ENCODE peak calls at places on chromosome 5, in seven cellular contexts. O is amygdala, M is HT1080, Z is putamen, L is psoas muscle, E is tibial nerve, D is glomerular endothelial cell. K is an unnamed sample.

GRCh38 chr5:67095346-67095871 is 101.2 kb downstream of the CD180 start:
- DNase-seq in O (no peak), M (no peak), Z (peak; percentile 57), L (peak; percentile 82), E (peak; percentile 54), D (no peak), K (peak; percentile 75)

GRCh38 chr5:75461679-75462078 is 49.8 kb downstream of the CERT1 start:
- DNase-seq in O (no peak), M (peak; percentile 68), Z (no peak), L (no peak), E (no peak), D (no peak), K (no peak)

GRCh38 chr5:178590141-178590923 is at the start of gene COL23A1:
- DNase-seq in O (peak; percentile 74), M (no peak), Z (no peak), L (peak; percentile 81), E (no peak), D (peak; percentile 16), K (peak; percentile 27)

GRCh38 chr5:177133119-177133844 is at the start of gene NSD1:
- DNase-seq in O (peak; percentile 88), M (no peak), Z (peak; percentile 94), L (peak; percentile 95), E (peak; percentile 83), D (no peak), K (peak; percentile 95)

GRCh38 chr5:41194339-41194738 is 19.0 kb downstream of the C6 start:
- DNase-seq in O (no peak), M (no peak), Z (no peak), L (no peak), E (no peak), D (no peak), K (no peak)

GRCh38 chr5:31990296-31990695 is 183.8 kb downstream of the GOLPH3 start:
- DNase-seq in O (no peak), M (no peak), Z (no peak), L (no peak), E (no peak), D (no peak), K (no peak)

GRCh38 chr5:34656001-34656699 is at the start of gene RAI14:
- DNase-seq in O (peak; percentile 68), M (peak; percentile 84), Z (peak; percentile 75), L (peak; percentile 79), E (peak; percentile 64), D (no peak), K (peak; percentile 68)

GRCh38 chr5:158543539-158544387 is 556.0 kb downstream of the EBF1 start:
- DNase-seq in O (no peak), M (peak; percentile 20), Z (no peak), L (no peak), E (no peak), D (no peak), K (peak; percentile 4)

GRCh38 chr5:1660511-1660910 is 136.8 kb upstream of the LPCAT1 start:
- DNase-seq in O (no peak), M (no peak), Z (no peak), L (peak; percentile 21), E (no peak), D (no peak), K (no peak)

GRCh38 chr5:167798427-167798826 is 493.0 kb upstream of the WWC1 start:
- DNase-seq in O (no peak), M (no peak), Z (no peak), L (no peak), E (no peak), D (no peak), K (peak; percentile 26)

GRCh38 chr5:14715481-14715880 is 51.0 kb downstream of the OTULIN start:
- DNase-seq in O (no peak), M (no peak), Z (no peak), L (no peak), E (no peak), D (no peak), K (no peak)

GRCh38 chr5:147576646-147577535 is 67.0 kb upstream of the DPYSL3 start:
- DNase-seq in O (no peak), M (peak; percentile 42), Z (no peak), L (peak; percentile 78), E (peak; percentile 63), D (no peak), K (no peak)

GRCh38 chr5:177117441-177118045 is 16.0 kb upstream of the NSD1 start:
- DNase-seq in O (no peak), M (no peak), Z (no peak), L (peak; percentile 46), E (no peak), D (no peak), K (no peak)

GRCh38 chr5:132226516-132227234 is 978 bp downstream of the P4HA2 start:
- DNase-seq in O (no peak), M (no peak), Z (no peak), L (no peak), E (no peak), D (no peak), K (no peak)

GRCh38 chr5:143886621-143887301 is 74.8 kb downstream of the HMHB1 start:
- DNase-seq in O (no peak), M (no peak), Z (peak; percentile 55), L (no peak), E (no peak), D (no peak), K (peak; percentile 59)

GRCh38 chr5:109329296-109330252 is 80.2 kb downstream of the PJA2 start:
- DNase-seq in O (no peak), M (peak; percentile 47), Z (no peak), L (no peak), E (no peak), D (no peak), K (no peak)

GRCh38 chr5:132363431-132364112 is 5.9 kb upstream of the SLC22A5 start:
- DNase-seq in O (no peak), M (peak; percentile 86), Z (no peak), L (no peak), E (no peak), D (peak; percentile 39), K (no peak)

GRCh38 chr5:177529247-177529901 is 12.6 kb upstream of the DDX41 start:
- DNase-seq in O (no peak), M (no peak), Z (no peak), L (no peak), E (no peak), D (no peak), K (no peak)

GRCh38 chr5:60586307-60586901 is 113.6 kb downstream of the DEPDC1B start:
- DNase-seq in O (no peak), M (no peak), Z (peak; percentile 7), L (no peak), E (no peak), D (peak; percentile 10), K (peak; percentile 81)

GRCh38 chr5:4020386-4020785 is 424.8 kb downstream of the IRX1 start:
- DNase-seq in O (peak; percentile 6), M (no peak), Z (peak; percentile 37), L (no peak), E (no peak), D (no peak), K (peak; percentile 94)

GRCh38 chr5:66551920-66552319 is 44.3 kb upstream of the MAST4 start:
- DNase-seq in O (no peak), M (no peak), Z (no peak), L (no peak), E (no peak), D (no peak), K (no peak)

GRCh38 chr5:54758038-54758437 is 227.4 kb downstream of the ESM1 start:
- DNase-seq in O (no peak), M (no peak), Z (no peak), L (no peak), E (no peak), D (no peak), K (peak; percentile 39)

GRCh38 chr5:90747693-90748092 is 189.1 kb downstream of the ADGRV1 start:
- DNase-seq in O (no peak), M (peak; percentile 5), Z (no peak), L (no peak), E (no peak), D (no peak), K (no peak)

GRCh38 chr5:102865510-102866314 is 110.6 kb downstream of the PAM start:
- DNase-seq in O (peak; percentile 59), M (peak; percentile 84), Z (peak; percentile 35), L (peak; percentile 91), E (peak; percentile 26), D (no peak), K (peak; percentile 29)

GRCh38 chr5:141823056-141823455 is 55.2 kb downstream of the PCDH1 start:
- DNase-seq in O (no peak), M (no peak), Z (no peak), L (no peak), E (no peak), D (no peak), K (no peak)

GRCh38 chr5:177496111-177497010 is 1.0 kb downstream of the PDLIM7 start:
- DNase-seq in O (no peak), M (peak; percentile 91), Z (no peak), L (peak; percentile 94), E (peak; percentile 48), D (no peak), K (no peak)

GRCh38 chr5:113338628-113339027 is 96.2 kb downstream of the TSSK1B start:
- DNase-seq in O (no peak), M (no peak), Z (no peak), L (no peak), E (no peak), D (no peak), K (no peak)

GRCh38 chr5:78649220-78649700 is 688 bp upstream of the LHFPL2 start:
- DNase-seq in O (no peak), M (no peak), Z (no peak), L (no peak), E (no peak), D (no peak), K (no peak)